ENCODE peak calls at places on chromosome X, in six cellular contexts. N is CD8-positive, alpha-beta memory T cell; G is non-pigmented ciliary epithelial cell; K is T-helper 22 cell; V is NCI-H460; U is type B pancreatic cell. Y is an unnamed sample.

GRCh38 chrX:35351212-35351611 is 408.6 kb downstream of the FAM47B start:
- DNase-seq in N (no peak), G (no peak), K (no peak), V (no peak), U (no peak), Y (no peak)

GRCh38 chrX:51893931-51894696 is 691 bp downstream of the MAGED1 start:
- DNase-seq in N (peak), G (no peak), K (no peak), V (no peak), U (no peak), Y (no peak)

GRCh38 chrX:149903889-149904748 is 23.1 kb downstream of the MAGEA8 start:
- DNase-seq in N (no peak), G (no peak), K (no peak), V (no peak), U (no peak), Y (peak)

GRCh38 chrX:39948564-39948963 is 149.2 kb downstream of the BCOR start:
- DNase-seq in N (no peak), G (no peak), K (no peak), V (no peak), U (no peak), Y (no peak)

GRCh38 chrX:51456814-51457213 is 39.6 kb downstream of the NUDT11 start:
- DNase-seq in N (no peak), G (no peak), K (no peak), V (peak), U (no peak), Y (no peak)

GRCh38 chrX:67558267-67558666 is 14.4 kb downstream of the AR start:
- DNase-seq in N (no peak), G (no peak), K (no peak), V (no peak), U (no peak), Y (no peak)

GRCh38 chrX:144637731-144638130 is 609.6 kb upstream of the SPANXN1 start:
- DNase-seq in N (no peak), G (no peak), K (no peak), V (no peak), U (no peak), Y (no peak)

GRCh38 chrX:30283456-30284200 is 25.6 kb downstream of the NR0B1 start:
- DNase-seq in N (no peak), G (peak), K (no peak), V (peak), U (no peak), Y (no peak)

GRCh38 chrX:49106930-49107329 is 16.6 kb downstream of the GPKOW start:
- DNase-seq in N (no peak), G (peak), K (no peak), V (peak), U (no peak), Y (no peak)

GRCh38 chrX:39196192-39197102 is 395.2 kb downstream of the MID1IP1 start:
- DNase-seq in N (peak), G (no peak), K (peak), V (no peak), U (no peak), Y (peak)

GRCh38 chrX:151004085-151004484 is 20.9 kb downstream of the HMGB3 start:
- DNase-seq in N (no peak), G (no peak), K (no peak), V (no peak), U (no peak), Y (no peak)

GRCh38 chrX:112759512-112759911 is 79.8 kb upstream of the LHFPL1 start:
- DNase-seq in N (no peak), G (no peak), K (no peak), V (no peak), U (no peak), Y (no peak)

GRCh38 chrX:68732906-68733493 is 85.5 kb downstream of the STARD8 start:
- DNase-seq in N (peak), G (no peak), K (peak), V (peak), U (no peak), Y (peak)

GRCh38 chrX:12975999-12976558 is 1.2 kb downstream of the TMSB4X start:
- DNase-seq in N (no peak), G (no peak), K (no peak), V (no peak), U (no peak), Y (no peak)

GRCh38 chrX:49041683-49042529 is 1.3 kb downstream of the TFE3 start:
- DNase-seq in N (no peak), G (no peak), K (no peak), V (peak), U (no peak), Y (no peak)

GRCh38 chrX:134171661-134172587 is 65.1 kb upstream of the CCDC160 start:
- DNase-seq in N (peak), G (no peak), K (no peak), V (no peak), U (peak), Y (no peak)

GRCh38 chrX:154000051-154000450 is 19.7 kb downstream of the IRAK1 start:
- DNase-seq in N (no peak), G (no peak), K (no peak), V (no peak), U (no peak), Y (no peak)